ENCODE peak calls at places on chromosomes 2 and 18, in nine cellular contexts. O is hepatic stellate cell; Z is astrocyte; I is stimulated activated CD4-positive, alpha-beta T cell treated with anti-CD3 and anti-CD28 coated beads, Interleukin-1b, Interleukin-23, amount 100 ng/mL, for 48 hours; K is left ventricle myocardium superior; X is GM20000; J is mesenteric fat pad; M is amniotic stem cell; W is activated CD4-positive, CD25-positive, alpha-beta regulatory T cell treated with anti-CD3 and anti-CD28 coated beads, Interleukin-2, amount 50 U/mL, for 72 hours. Y is an unnamed sample.

GRCh38 chr2:236798491-236798890 is 228.9 kb downstream of the ACKR3 start:
- DNase-seq in O (no peak), Z (no peak), I (no peak), K (no peak), X (no peak), J (no peak), M (no peak), W (no peak), Y (no peak)

GRCh38 chr2:172377408-172377807 is 50.0 kb upstream of the ITGA6 start:
- DNase-seq in O (no peak), Z (no peak), I (no peak), K (no peak), X (no peak), J (no peak), M (no peak), W (no peak), Y (no peak)

GRCh38 chr2:24382363-24383021 is 22.2 kb upstream of the ITSN2 start:
- DNase-seq in O (peak), Z (peak), I (peak), K (peak), X (peak), J (no peak), M (peak), W (peak), Y (peak)

GRCh38 chr2:237687666-237688065 is 60.3 kb downstream of the LRRFIP1 start:
- DNase-seq in O (peak), Z (peak), I (peak), K (peak), X (peak), J (peak), M (peak), W (peak), Y (peak)

GRCh38 chr2:8511868-8512612 is 169.8 kb upstream of the ID2 start:
- DNase-seq in O (peak), Z (peak), I (no peak), K (no peak), X (no peak), J (no peak), M (peak), W (no peak), Y (peak)

GRCh38 chr18:74447404-74448152 is 9.5 kb downstream of the DIPK1C start:
- DNase-seq in O (no peak), Z (no peak), I (no peak), K (no peak), X (no peak), J (no peak), M (no peak), W (no peak), Y (no peak)

GRCh38 chr18:49898421-49898820 is 85.1 kb upstream of the ACAA2 start:
- DNase-seq in O (peak), Z (peak), I (peak), K (peak), X (peak), J (no peak), M (peak), W (peak), Y (no peak)

GRCh38 chr2:85709385-85709784 is 15.2 kb downstream of the GNLY start:
- DNase-seq in O (no peak), Z (no peak), I (no peak), K (no peak), X (no peak), J (no peak), M (no peak), W (no peak), Y (no peak)

GRCh38 chr2:213227458-213227857 is 56.8 kb upstream of the SPAG16 start:
- DNase-seq in O (no peak), Z (peak), I (no peak), K (no peak), X (no peak), J (no peak), M (no peak), W (no peak), Y (no peak)

GRCh38 chr2:141554810-141555209 is 576.0 kb downstream of the LRP1B start:
- DNase-seq in O (peak), Z (peak), I (no peak), K (no peak), X (peak), J (no peak), M (peak), W (no peak), Y (no peak)

GRCh38 chr2:201007584-201007998 is 44.1 kb upstream of the ORC2 start:
- DNase-seq in O (no peak), Z (no peak), I (no peak), K (no peak), X (no peak), J (no peak), M (no peak), W (no peak), Y (no peak)

GRCh38 chr2:118077636-118078247 is 10.5 kb upstream of the INSIG2 start:
- DNase-seq in O (no peak), Z (no peak), I (no peak), K (no peak), X (no peak), J (no peak), M (no peak), W (no peak), Y (no peak)

GRCh38 chr2:37287966-37288365 is 36.7 kb downstream of the PRKD3 start:
- DNase-seq in O (no peak), Z (no peak), I (no peak), K (no peak), X (peak), J (no peak), M (no peak), W (no peak), Y (no peak)

GRCh38 chr2:135471106-135471505 is 59.9 kb downstream of the ZRANB3 start:
- DNase-seq in O (no peak), Z (peak), I (no peak), K (no peak), X (no peak), J (no peak), M (no peak), W (no peak), Y (no peak)

GRCh38 chr2:64751286-64752260 is 97.9 kb upstream of the SERTAD2 start:
- DNase-seq in O (peak), Z (peak), I (peak), K (peak), X (no peak), J (peak), M (no peak), W (peak), Y (peak)

GRCh38 chr2:146527166-146527565 is 1317.7 kb upstream of the ACVR2A start:
- DNase-seq in O (no peak), Z (peak), I (no peak), K (no peak), X (no peak), J (no peak), M (no peak), W (no peak), Y (no peak)

GRCh38 chr2:6810961-6811360 is 54.7 kb downstream of the CMPK2 start:
- DNase-seq in O (no peak), Z (no peak), I (no peak), K (no peak), X (no peak), J (no peak), M (no peak), W (no peak), Y (no peak)

GRCh38 chr18:57819671-57820460 is 16.8 kb upstream of the ATP8B1 start:
- DNase-seq in O (peak), Z (peak), I (no peak), K (peak), X (no peak), J (no peak), M (peak), W (no peak), Y (peak)

GRCh38 chr2:102110168-102110567 is 32.4 kb upstream of the IL1R1 start:
- DNase-seq in O (no peak), Z (no peak), I (no peak), K (no peak), X (no peak), J (no peak), M (no peak), W (no peak), Y (no peak)

GRCh38 chr2:9965119-9965822 is 13.8 kb downstream of the GRHL1 start:
- DNase-seq in O (no peak), Z (no peak), I (no peak), K (no peak), X (no peak), J (no peak), M (no peak), W (no peak), Y (no peak)

GRCh38 chr2:46876741-46877384 is 38.7 kb downstream of the MCFD2 start:
- DNase-seq in O (peak), Z (peak), I (no peak), K (peak), X (no peak), J (no peak), M (peak), W (no peak), Y (no peak)

GRCh38 chr18:73136134-73136533 is 268.3 kb upstream of the NETO1 start:
- DNase-seq in O (no peak), Z (peak), I (no peak), K (no peak), X (peak), J (no peak), M (no peak), W (no peak), Y (no peak)

GRCh38 chr2:9481257-9481922 is 7.0 kb downstream of the IAH1 start:
- DNase-seq in O (peak), Z (peak), I (no peak), K (no peak), X (no peak), J (no peak), M (no peak), W (no peak), Y (no peak)

GRCh38 chr18:43392168-43392567 is 114.9 kb upstream of the SYT4 start:
- DNase-seq in O (no peak), Z (no peak), I (no peak), K (no peak), X (no peak), J (no peak), M (no peak), W (no peak), Y (no peak)

GRCh38 chr2:121063471-121063870 is 221.5 kb downstream of the TFCP2L1 start:
- DNase-seq in O (no peak), Z (no peak), I (no peak), K (no peak), X (no peak), J (no peak), M (no peak), W (no peak), Y (no peak)

GRCh38 chr2:187499941-187500532 is 52.0 kb upstream of the CALCRL start:
- DNase-seq in O (no peak), Z (peak), I (peak), K (peak), X (peak), J (no peak), M (no peak), W (no peak), Y (no peak)

GRCh38 chr2:150486539-150487484 is 655 bp downstream of the RND3 start:
- DNase-seq in O (peak), Z (no peak), I (no peak), K (peak), X (peak), J (no peak), M (no peak), W (no peak), Y (no peak)

GRCh38 chr2:34547340-34547739 is 948.2 kb upstream of the FAM98A start:
- DNase-seq in O (no peak), Z (no peak), I (no peak), K (no peak), X (no peak), J (no peak), M (no peak), W (no peak), Y (no peak)

GRCh38 chr18:13376298-13376840 is 157.8 kb downstream of the LDLRAD4 start:
- DNase-seq in O (no peak), Z (peak), I (peak), K (no peak), X (no peak), J (no peak), M (no peak), W (peak), Y (no peak)